ENCODE peak calls at places on chromosome 6, in four cellular contexts. N, M, L and I are unnamed samples.

GRCh38 chr6:146985111-146985510 is 219.1 kb upstream of the STXBP5 start:
- DNase-seq in N (peak; percentile 34), M (no peak), L (no peak), I (no peak)

GRCh38 chr6:116975600-116975999 is 98.6 kb downstream of the RFX6 start:
- DNase-seq in N (no peak), M (peak; percentile 13), L (no peak), I (no peak)

GRCh38 chr6:81475646-81476045 is 276.8 kb downstream of the TENT5A start:
- DNase-seq in N (no peak), M (no peak), L (no peak), I (no peak)

GRCh38 chr6:159103396-159104162 is 58.8 kb upstream of the TAGAP start:
- DNase-seq in N (no peak), M (no peak), L (no peak), I (peak; percentile 17)

GRCh38 chr6:25006565-25007001 is 70.8 kb upstream of the RIPOR2 start:
- DNase-seq in N (no peak), M (peak; percentile 45), L (peak; percentile 23), I (peak; percentile 37)

GRCh38 chr6:93779086-93779858 is 359.9 kb upstream of the EPHA7 start:
- DNase-seq in N (no peak), M (peak; percentile 75), L (peak; percentile 22), I (no peak)

GRCh38 chr6:28497893-28498292 is 17.7 kb downstream of the GPX6 start:
- DNase-seq in N (no peak), M (no peak), L (no peak), I (no peak)

GRCh38 chr6:99344289-99344688 is 5.2 kb downstream of the FAXC start:
- DNase-seq in N (no peak), M (peak; percentile 8), L (no peak), I (no peak)

GRCh38 chr6:125325586-125325985 is 23.8 kb upstream of the HDDC2 start:
- DNase-seq in N (no peak), M (no peak), L (no peak), I (no peak)

GRCh38 chr6:224350-224749 is 67.9 kb upstream of the DUSP22 start:
- DNase-seq in N (no peak), M (no peak), L (no peak), I (no peak)

GRCh38 chr6:21808551-21809181 is 215.1 kb downstream of the SOX4 start:
- DNase-seq in N (peak; percentile 54), M (peak; percentile 56), L (no peak), I (no peak)